ENCODE peak calls at places on chromosome 4, in six cellular contexts. P is brain microvascular endothelial cell, L is osteocyte, K is GM12865, E is activated B cell treated with CpG ODN at 0.5 μM for 24 hours, C is BJ. M is an unnamed sample.

GRCh38 chr4:23355263-23355662 is 534.6 kb downstream of the PPARGC1A start:
- DNase-seq in E (no peak), C (no peak), K (no peak), L (no peak), P (no peak), M (no peak)

GRCh38 chr4:107993969-107994368 is 4.3 kb downstream of the HADH start:
- DNase-seq in L (no peak), C (no peak), P (no peak), K (peak; percentile 54), E (no peak), M (no peak)

GRCh38 chr4:12987284-12987683 is 496.9 kb downstream of the RAB28 start:
- DNase-seq in K (no peak), P (no peak), L (no peak), E (no peak), C (no peak), M (no peak)

GRCh38 chr4:75672461-75673026 is 667 bp downstream of the G3BP2 start:
- DNase-seq in L (peak; percentile 85), K (peak; percentile 85), C (no peak), E (peak; percentile 67), P (peak; percentile 45), M (peak; percentile 89)

GRCh38 chr4:155972098-155972497 is 18.4 kb upstream of the CTSO start:
- DNase-seq in K (peak; percentile 74), L (no peak), C (no peak), E (no peak), P (peak; percentile 45), M (no peak)

GRCh38 chr4:158787718-158788441 is 19.1 kb downstream of the FNIP2 start:
- DNase-seq in L (no peak), P (no peak), E (no peak), K (no peak), C (no peak), M (no peak)

GRCh38 chr4:159027535-159027934 is 75.3 kb upstream of the RAPGEF2 start:
- DNase-seq in C (no peak), P (no peak), L (no peak), E (no peak), K (peak; percentile 17), M (no peak)

GRCh38 chr4:157804986-157805385 is 367.8 kb downstream of the GASK1B start:
- DNase-seq in P (no peak), C (no peak), E (no peak), L (no peak), K (no peak), M (no peak)

GRCh38 chr4:158667651-158668198 is 4.0 kb downstream of the C4orf46 start:
- DNase-seq in L (no peak), K (peak; percentile 36), P (peak; percentile 16), C (no peak), E (no peak), M (no peak)

GRCh38 chr4:52870225-52870624 is 8.1 kb downstream of the RASL11B start:
- DNase-seq in K (no peak), L (no peak), P (no peak), C (no peak), E (no peak), M (no peak)

GRCh38 chr4:104302731-104303130 is 192.0 kb downstream of the CXXC4 start:
- DNase-seq in K (no peak), E (no peak), P (no peak), C (no peak), L (no peak), M (no peak)

GRCh38 chr4:138216272-138216867 is 25.8 kb downstream of the SLC7A11 start:
- DNase-seq in K (no peak), L (no peak), E (no peak), C (no peak), P (no peak), M (no peak)

GRCh38 chr4:186920486-186920885 is 196.8 kb upstream of the FAT1 start:
- DNase-seq in P (peak; percentile 52), L (no peak), E (no peak), K (no peak), C (no peak), M (no peak)

GRCh38 chr4:78562687-78563086 is 11.1 kb downstream of the ANXA3 start:
- DNase-seq in E (no peak), C (no peak), P (no peak), L (no peak), K (no peak), M (no peak)

GRCh38 chr4:188976644-188977115 is 837.4 kb downstream of the TRIML1 start:
- DNase-seq in E (no peak), P (peak; percentile 28), L (no peak), K (no peak), C (no peak), M (no peak)

GRCh38 chr4:131534944-131535640 is 1614.0 kb upstream of the PCDH10 start:
- DNase-seq in E (no peak), C (no peak), K (no peak), L (no peak), P (no peak), M (no peak)

GRCh38 chr4:86895692-86896488 is 3.7 kb upstream of the C4orf36 start:
- DNase-seq in E (no peak), P (peak; percentile 61), L (no peak), K (peak; percentile 76), C (no peak), M (no peak)

GRCh38 chr4:16124232-16124631 is 40.4 kb upstream of the PROM1 start:
- DNase-seq in K (no peak), E (no peak), L (no peak), C (no peak), P (no peak), M (no peak)

GRCh38 chr4:16126714-16127113 is 42.9 kb upstream of the PROM1 start:
- DNase-seq in P (no peak), C (no peak), E (no peak), K (no peak), L (no peak), M (no peak)

GRCh38 chr4:16122784-16123183 is 39.0 kb upstream of the PROM1 start:
- DNase-seq in P (no peak), K (no peak), E (no peak), L (no peak), C (no peak), M (no peak)

GRCh38 chr4:16123356-16124084 is 39.7 kb upstream of the PROM1 start:
- DNase-seq in E (no peak), K (no peak), L (no peak), C (no peak), P (no peak), M (no peak)

DNA sequence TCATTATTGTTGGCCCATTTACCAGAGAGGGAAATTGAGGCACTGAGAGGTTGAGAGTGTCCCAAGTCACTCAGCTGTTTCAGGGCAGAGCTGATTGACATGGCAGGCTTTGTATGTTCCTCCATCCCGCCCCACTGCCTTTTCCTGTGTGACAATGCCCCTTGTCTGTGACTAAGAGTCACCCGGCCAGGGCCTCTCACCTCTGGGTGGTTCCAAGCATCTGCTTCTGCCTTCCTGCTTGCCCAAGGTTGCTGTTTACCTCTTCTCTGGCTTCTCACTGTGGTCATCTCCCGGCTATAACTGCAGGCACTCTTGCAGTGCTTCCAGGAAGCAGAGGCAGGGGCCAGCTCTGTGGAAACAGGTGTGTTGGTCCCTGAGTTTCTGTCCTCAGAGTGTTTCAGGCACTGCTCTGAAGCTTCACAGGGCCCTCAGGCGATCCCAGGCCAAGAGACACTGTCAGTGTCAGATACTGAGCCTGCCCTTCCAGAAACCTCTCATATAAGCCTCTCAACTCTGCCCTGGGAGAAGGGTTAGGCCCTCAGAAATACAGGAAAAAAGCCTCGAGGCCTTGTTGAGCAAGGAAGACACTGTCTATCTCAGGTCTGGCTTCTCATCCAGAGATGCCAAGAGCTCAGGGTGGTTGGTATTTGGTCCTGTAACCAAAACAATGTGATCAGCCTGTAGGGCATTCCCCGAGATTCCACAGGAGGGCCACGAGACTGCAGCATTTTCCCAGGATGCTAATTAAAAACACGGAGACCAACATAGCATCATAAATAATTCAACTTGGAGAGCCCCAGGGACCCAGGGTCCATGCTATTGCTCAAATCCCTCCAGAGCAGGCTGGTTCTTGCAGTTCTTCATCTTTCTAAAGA is 42.0 kb upstream of the PROM1 start:
- DNase-seq in K (no peak), P (no peak), E (no peak), C (no peak), L (no peak), M (no peak)
- TF ChIP-seq CTCF in K (no peak), P (no peak), E (no peak), C (no peak), L (no peak), M (no peak)

GRCh38 chr4:149927514-149927913 is 111.9 kb upstream of the IQCM start:
- DNase-seq in K (no peak), E (no peak), P (no peak), C (no peak), L (no peak), M (no peak)

GRCh38 chr4:149928507-149928906 is 112.9 kb upstream of the IQCM start:
- DNase-seq in C (no peak), E (no peak), P (no peak), L (no peak), K (no peak), M (no peak)

DNA sequence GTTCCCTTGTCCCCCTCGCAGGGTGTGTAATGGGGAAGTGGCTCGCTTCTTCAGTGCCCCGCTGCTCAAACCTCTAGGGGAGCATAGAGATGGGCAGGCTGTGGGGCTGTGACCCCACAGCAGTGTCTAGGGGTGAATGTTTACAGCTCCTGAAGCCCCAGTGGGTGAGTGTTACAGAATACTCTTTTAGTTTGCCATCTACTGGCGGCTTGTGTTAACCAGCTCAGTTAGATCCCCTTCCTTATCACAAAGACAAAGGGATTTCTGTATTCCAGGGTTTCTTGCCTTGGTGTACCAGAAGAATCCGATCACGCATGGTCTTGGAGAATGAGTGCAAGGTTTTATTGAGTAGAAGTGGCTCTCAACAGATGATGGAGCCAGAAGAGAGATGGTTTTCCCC is 108.1 kb upstream of the IQCM start:
- DNase-seq in K (no peak), E (no peak), L (no peak), P (no peak), C (no peak), M (no peak)
- TF ChIP-seq CTCF in K (no peak), E (no peak), L (no peak), P (no peak), C (no peak), M (no peak)

GRCh38 chr4:25370242-25370641 is 6.8 kb upstream of the ANAPC4 start:
- DNase-seq in L (no peak), K (no peak), P (no peak), C (no peak), E (no peak), M (no peak)

GRCh38 chr4:25367877-25368276 is 9.2 kb upstream of the ANAPC4 start:
- DNase-seq in C (no peak), E (no peak), P (no peak), L (no peak), K (no peak), M (no peak)

GRCh38 chr4:25367004-25367621 is 9.9 kb upstream of the ANAPC4 start:
- DNase-seq in E (no peak), K (peak; percentile 61), L (no peak), P (no peak), C (no peak), M (no peak)

GRCh38 chr4:25368315-25368714 is 8.7 kb upstream of the ANAPC4 start:
- DNase-seq in E (no peak), C (no peak), K (no peak), P (no peak), L (no peak), M (no peak)
- TF ChIP-seq CTCF in E (no peak), C (no peak), K (no peak), P (no peak), L (no peak), M (no peak)

DNA sequence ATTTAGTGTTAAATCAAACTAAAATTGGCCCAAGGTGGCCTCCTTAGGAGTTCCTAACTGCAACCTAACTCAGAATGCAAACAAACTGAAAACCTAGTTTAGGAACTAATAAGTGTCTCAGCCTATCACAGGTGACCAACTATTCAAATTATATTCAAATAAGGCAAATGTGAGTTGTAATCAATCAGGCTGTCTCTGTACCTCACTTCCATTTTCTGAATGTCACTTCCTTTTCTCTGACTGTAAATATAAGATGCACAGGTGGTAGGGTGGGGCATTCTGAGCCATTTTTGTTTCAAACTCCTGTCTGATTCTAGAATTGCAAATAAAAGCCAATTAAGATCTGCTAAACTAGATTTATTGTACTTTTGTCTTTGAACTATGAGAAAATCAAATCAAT is 401.5 kb downstream of the PPP3CA start:
- DNase-seq in P (no peak), C (no peak), E (no peak), K (no peak), L (no peak), M (no peak)
- TF ChIP-seq CTCF in P (no peak), C (no peak), E (no peak), K (no peak), L (no peak), M (no peak)